ENCODE peak calls at places on chromosomes 11 and 22, in five cellular contexts. One of them, this sample, is unnamed.

GRCh38 chr11:59614277-59615131 is 1.1 kb downstream of the OSBP start:
- DNase-seq in SJSA1: no peak
- DNase-seq in effector CD4-positive, alpha-beta T cell: no peak
- DNase-seq in skeletal muscle cell: no peak
- DNase-seq in EH: peak
- DNase-seq in this sample: peak

GRCh38 chr22:21752276-21752675 is 16.7 kb upstream of the YPEL1 start:
- DNase-seq in effector CD4-positive, alpha-beta T cell: no peak
- DNase-seq in EH: no peak
- DNase-seq in skeletal muscle cell: no peak
- DNase-seq in SJSA1: no peak
- DNase-seq in this sample: no peak

GRCh38 chr11:279040-279965 is 1.1 kb downstream of the NLRP6 start:
- DNase-seq in effector CD4-positive, alpha-beta T cell: no peak
- DNase-seq in EH: no peak
- DNase-seq in SJSA1: no peak
- DNase-seq in skeletal muscle cell: no peak
- DNase-seq in this sample: no peak

GRCh38 chr11:124041254-124041653 is at the start of gene OR10G7:
- DNase-seq in EH: peak
- DNase-seq in SJSA1: no peak
- DNase-seq in effector CD4-positive, alpha-beta T cell: no peak
- DNase-seq in skeletal muscle cell: no peak
- DNase-seq in this sample: no peak

GRCh38 chr22:47090591-47091240 is 328.3 kb downstream of the TBC1D22A start:
- DNase-seq in skeletal muscle cell: no peak
- DNase-seq in SJSA1: peak
- DNase-seq in effector CD4-positive, alpha-beta T cell: peak
- DNase-seq in EH: peak
- DNase-seq in this sample: no peak

GRCh38 chr11:44955019-44955738 is 4.5 kb upstream of the TP53I11 start:
- DNase-seq in EH: peak
- DNase-seq in effector CD4-positive, alpha-beta T cell: no peak
- DNase-seq in SJSA1: peak
- DNase-seq in skeletal muscle cell: peak
- DNase-seq in this sample: peak

GRCh38 chr11:78564889-78565467 is 9.7 kb downstream of the NARS2 start:
- DNase-seq in effector CD4-positive, alpha-beta T cell: no peak
- DNase-seq in SJSA1: no peak
- DNase-seq in EH: peak
- DNase-seq in skeletal muscle cell: no peak
- DNase-seq in this sample: no peak

GRCh38 chr11:1218788-1219445 is 3.9 kb upstream of the MUC5B start:
- DNase-seq in skeletal muscle cell: no peak
- DNase-seq in EH: no peak
- DNase-seq in effector CD4-positive, alpha-beta T cell: no peak
- DNase-seq in SJSA1: no peak
- DNase-seq in this sample: no peak

GRCh38 chr22:28600546-28601143 is 79.0 kb downstream of the TTC28 start:
- DNase-seq in effector CD4-positive, alpha-beta T cell: peak
- DNase-seq in EH: peak
- DNase-seq in skeletal muscle cell: no peak
- DNase-seq in SJSA1: no peak
- DNase-seq in this sample: peak

GRCh38 chr11:87299041-87299481 is 261.3 kb downstream of the TMEM135 start:
- DNase-seq in EH: peak
- DNase-seq in SJSA1: no peak
- DNase-seq in effector CD4-positive, alpha-beta T cell: no peak
- DNase-seq in skeletal muscle cell: no peak
- DNase-seq in this sample: no peak

GRCh38 chr11:99425596-99425995 is 404.8 kb downstream of the CNTN5 start:
- DNase-seq in effector CD4-positive, alpha-beta T cell: no peak
- DNase-seq in EH: no peak
- DNase-seq in SJSA1: no peak
- DNase-seq in skeletal muscle cell: no peak
- DNase-seq in this sample: no peak

GRCh38 chr11:82671451-82671850 is 62.2 kb downstream of the FAM181B start:
- DNase-seq in effector CD4-positive, alpha-beta T cell: no peak
- DNase-seq in EH: no peak
- DNase-seq in SJSA1: no peak
- DNase-seq in skeletal muscle cell: no peak
- DNase-seq in this sample: no peak

GRCh38 chr11:102286292-102286691 is 31.0 kb upstream of the BIRC3 start:
- DNase-seq in effector CD4-positive, alpha-beta T cell: no peak
- DNase-seq in SJSA1: no peak
- DNase-seq in skeletal muscle cell: no peak
- DNase-seq in EH: no peak
- DNase-seq in this sample: no peak

GRCh38 chr11:6635082-6635932 is 16.1 kb upstream of the TPP1 start:
- DNase-seq in skeletal muscle cell: no peak
- DNase-seq in EH: peak
- DNase-seq in effector CD4-positive, alpha-beta T cell: no peak
- DNase-seq in SJSA1: no peak
- DNase-seq in this sample: peak

GRCh38 chr11:30487200-30487898 is 98.8 kb downstream of the MPPED2 start:
- DNase-seq in SJSA1: no peak
- DNase-seq in EH: no peak
- DNase-seq in skeletal muscle cell: peak
- DNase-seq in effector CD4-positive, alpha-beta T cell: no peak
- DNase-seq in this sample: no peak

GRCh38 chr11:13304655-13305340 is 27.2 kb downstream of the BMAL1 start:
- DNase-seq in effector CD4-positive, alpha-beta T cell: no peak
- DNase-seq in SJSA1: no peak
- DNase-seq in EH: no peak
- DNase-seq in skeletal muscle cell: no peak
- DNase-seq in this sample: peak

GRCh38 chr11:45713573-45713972 is 48.2 kb upstream of the CHST1 start:
- DNase-seq in EH: no peak
- DNase-seq in effector CD4-positive, alpha-beta T cell: no peak
- DNase-seq in skeletal muscle cell: no peak
- DNase-seq in SJSA1: no peak
- DNase-seq in this sample: no peak

GRCh38 chr11:71372693-71373657 is 75.2 kb downstream of the DHCR7 start:
- DNase-seq in skeletal muscle cell: peak
- DNase-seq in effector CD4-positive, alpha-beta T cell: no peak
- DNase-seq in EH: peak
- DNase-seq in SJSA1: no peak
- DNase-seq in this sample: peak

GRCh38 chr22:49300951-49301397 is 526.7 kb downstream of the BRD1 start:
- DNase-seq in SJSA1: peak
- DNase-seq in skeletal muscle cell: no peak
- DNase-seq in effector CD4-positive, alpha-beta T cell: no peak
- DNase-seq in EH: no peak
- DNase-seq in this sample: no peak

GRCh38 chr11:106098893-106099553 is 21.6 kb downstream of the AASDHPPT start:
- DNase-seq in skeletal muscle cell: no peak
- DNase-seq in effector CD4-positive, alpha-beta T cell: no peak
- DNase-seq in EH: no peak
- DNase-seq in SJSA1: no peak
- DNase-seq in this sample: no peak

GRCh38 chr11:74615988-74616387 is 23.6 kb downstream of the POLD3 start:
- DNase-seq in effector CD4-positive, alpha-beta T cell: no peak
- DNase-seq in skeletal muscle cell: no peak
- DNase-seq in EH: no peak
- DNase-seq in SJSA1: no peak
- DNase-seq in this sample: no peak

GRCh38 chr11:61609970-61610347 is 29.1 kb upstream of the SYT7 start:
- DNase-seq in skeletal muscle cell: no peak
- DNase-seq in EH: no peak
- DNase-seq in SJSA1: peak
- DNase-seq in effector CD4-positive, alpha-beta T cell: no peak
- DNase-seq in this sample: no peak

GRCh38 chr11:76307978-76308747 is 72.8 kb downstream of the THAP12 start:
- DNase-seq in SJSA1: no peak
- DNase-seq in EH: no peak
- DNase-seq in skeletal muscle cell: no peak
- DNase-seq in effector CD4-positive, alpha-beta T cell: no peak
- DNase-seq in this sample: no peak

GRCh38 chr11:117809236-117810055 is 12.4 kb upstream of the DSCAML1 start:
- DNase-seq in EH: peak
- DNase-seq in skeletal muscle cell: no peak
- DNase-seq in SJSA1: peak
- DNase-seq in effector CD4-positive, alpha-beta T cell: no peak
- DNase-seq in this sample: no peak

GRCh38 chr11:47393163-47394049 is 15.0 kb upstream of the SLC39A13 start:
- DNase-seq in skeletal muscle cell: peak
- DNase-seq in effector CD4-positive, alpha-beta T cell: no peak
- DNase-seq in EH: peak
- DNase-seq in SJSA1: no peak
- DNase-seq in this sample: peak

GRCh38 chr22:27632451-27633295 is 168.9 kb downstream of the MN1 start:
- DNase-seq in SJSA1: no peak
- DNase-seq in effector CD4-positive, alpha-beta T cell: no peak
- DNase-seq in skeletal muscle cell: no peak
- DNase-seq in EH: no peak
- DNase-seq in this sample: no peak

GRCh38 chr22:37607010-37607911 is 1.4 kb upstream of the GGA1 start:
- DNase-seq in EH: peak
- DNase-seq in SJSA1: peak
- DNase-seq in effector CD4-positive, alpha-beta T cell: peak
- DNase-seq in skeletal muscle cell: no peak
- DNase-seq in this sample: peak